ENCODE peak calls at places on chromosomes 6 and 20, in eight cellular contexts. One of them, this sample, is unnamed. For H3K4me1 and H3K27me3, the result is how much of the 10 kb centered on the place peaks cover.

GRCh38 chr6:125254321-125254720 is 47.4 kb downstream of the HDDC2 start:
- DNase-seq in heart left ventricle: no peak
- DNase-seq in adipocyte: no peak
- DNase-seq in upper lobe of right lung: no peak
- DNase-seq in aorta: no peak
- DNase-seq in right lobe of liver: no peak
- DNase-seq in heart right ventricle: no peak
- DNase-seq in GM23248: no peak
- DNase-seq in this sample: no peak

GRCh38 chr20:15359056-15359455 is 1021.6 kb upstream of the FLRT3 start:
- DNase-seq in heart left ventricle: no peak
- DNase-seq in adipocyte: peak
- DNase-seq in upper lobe of right lung: no peak
- DNase-seq in aorta: no peak
- DNase-seq in right lobe of liver: no peak
- DNase-seq in heart right ventricle: no peak
- DNase-seq in GM23248: peak
- DNase-seq in this sample: no peak

GRCh38 chr6:24909281-24910216 is 26.2 kb downstream of the RIPOR2 start:
- DNase-seq in heart left ventricle: no peak
- DNase-seq in adipocyte: no peak
- DNase-seq in upper lobe of right lung: no peak
- DNase-seq in aorta: no peak
- DNase-seq in right lobe of liver: no peak
- DNase-seq in heart right ventricle: no peak
- DNase-seq in GM23248: peak
- DNase-seq in this sample: no peak

GRCh38 chr20:647479-648019 is 5.5 kb downstream of the SRXN1 start:
- DNase-seq in heart left ventricle: no peak
- DNase-seq in adipocyte: no peak
- DNase-seq in upper lobe of right lung: no peak
- DNase-seq in aorta: no peak
- DNase-seq in right lobe of liver: no peak
- DNase-seq in heart right ventricle: no peak
- DNase-seq in GM23248: no peak
- DNase-seq in this sample: no peak

GRCh38 chr6:304833-305370 is 12.6 kb downstream of the DUSP22 start:
- DNase-seq in heart left ventricle: no peak
- DNase-seq in adipocyte: no peak
- DNase-seq in upper lobe of right lung: no peak
- DNase-seq in aorta: no peak
- DNase-seq in right lobe of liver: no peak
- DNase-seq in heart right ventricle: no peak
- DNase-seq in GM23248: no peak
- DNase-seq in this sample: peak

GRCh38 chr6:104969108-104969507 is 12.2 kb downstream of the LIN28B start:
- DNase-seq in heart left ventricle: no peak
- DNase-seq in adipocyte: no peak
- DNase-seq in upper lobe of right lung: no peak
- DNase-seq in aorta: no peak
- DNase-seq in right lobe of liver: no peak
- DNase-seq in heart right ventricle: no peak
- DNase-seq in GM23248: no peak
- DNase-seq in this sample: no peak

GRCh38 chr6:33091957-33092356 is 16.2 kb downstream of the HLA-DPB1 start:
- DNase-seq in heart left ventricle: no peak
- DNase-seq in adipocyte: no peak
- DNase-seq in upper lobe of right lung: peak
- DNase-seq in aorta: peak
- DNase-seq in right lobe of liver: peak
- DNase-seq in heart right ventricle: no peak
- DNase-seq in GM23248: peak
- DNase-seq in this sample: peak

GRCh38 chr6:87731818-87732661 is 30.0 kb upstream of the AKIRIN2 start:
- DNase-seq in heart left ventricle: peak
- DNase-seq in adipocyte: peak
- DNase-seq in upper lobe of right lung: peak
- DNase-seq in aorta: peak
- DNase-seq in right lobe of liver: peak
- DNase-seq in heart right ventricle: peak
- DNase-seq in GM23248: peak
- DNase-seq in this sample: peak

GRCh38 chr6:93248591-93248990 is 170.8 kb downstream of the EPHA7 start:
- DNase-seq in heart left ventricle: no peak
- DNase-seq in adipocyte: no peak
- DNase-seq in upper lobe of right lung: no peak
- DNase-seq in aorta: no peak
- DNase-seq in right lobe of liver: no peak
- DNase-seq in heart right ventricle: no peak
- DNase-seq in GM23248: no peak
- DNase-seq in this sample: no peak
- H3K4me1 ChIP-seq in heart left ventricle: under half
- H3K4me1 ChIP-seq in adipocyte: under half
- H3K4me1 ChIP-seq in upper lobe of right lung: under half
- H3K4me1 ChIP-seq in aorta: under half
- H3K4me1 ChIP-seq in right lobe of liver: under half
- H3K4me1 ChIP-seq in heart right ventricle: under half
- H3K4me1 ChIP-seq in GM23248: under half
- H3K4me1 ChIP-seq in this sample: under half

DNA sequence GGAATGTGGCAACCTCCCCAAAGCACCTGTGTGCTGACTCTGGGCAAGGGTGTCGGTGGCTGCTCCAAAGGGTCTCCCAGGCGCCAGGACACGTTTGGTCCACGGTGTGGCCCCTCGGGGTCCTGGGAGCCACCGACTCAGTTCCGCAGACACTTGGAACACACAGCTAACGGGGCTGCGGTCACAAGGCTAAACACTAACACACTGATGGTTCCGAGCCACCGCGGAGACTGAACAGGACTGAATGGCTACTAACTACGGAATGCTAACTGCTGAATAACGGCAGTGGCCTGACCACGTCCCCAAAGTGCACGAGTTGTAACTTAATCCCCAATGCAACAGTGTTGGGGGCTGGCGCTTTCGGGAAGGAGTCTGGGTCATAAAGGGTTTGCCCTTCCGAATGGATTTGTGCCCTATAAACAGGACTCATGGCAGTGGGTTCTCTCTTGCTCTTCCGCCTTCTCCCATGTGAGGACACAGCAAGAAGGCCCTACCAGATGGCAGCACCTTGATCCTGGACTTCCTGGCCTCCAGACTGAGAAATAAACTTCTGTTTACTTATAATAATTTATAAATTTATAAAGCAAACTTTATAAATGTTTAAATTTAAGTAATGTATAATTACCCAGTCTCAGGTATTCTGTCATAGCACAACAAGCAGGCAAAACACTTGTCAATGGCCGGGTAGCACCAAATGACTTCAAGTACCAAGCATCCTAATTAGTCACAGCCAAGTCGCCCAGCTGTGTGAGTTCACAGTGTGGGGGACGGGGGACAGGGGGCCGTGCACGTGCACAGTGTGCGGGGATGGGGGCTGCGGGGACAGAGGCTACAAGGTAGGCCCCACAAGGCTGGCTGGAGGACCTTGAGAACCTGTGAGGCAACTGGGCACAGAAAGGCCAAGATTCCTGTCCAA is 2.3 kb upstream of the EEF1A2 start:
- DNase-seq in heart left ventricle: peak
- DNase-seq in adipocyte: no peak
- DNase-seq in upper lobe of right lung: no peak
- DNase-seq in aorta: no peak
- DNase-seq in right lobe of liver: no peak
- DNase-seq in heart right ventricle: no peak
- DNase-seq in GM23248: no peak
- DNase-seq in this sample: no peak
- H3K27me3 ChIP-seq in heart left ventricle: under half
- H3K27me3 ChIP-seq in adipocyte: half or more
- H3K27me3 ChIP-seq in upper lobe of right lung: under half
- H3K27me3 ChIP-seq in aorta: under half
- H3K27me3 ChIP-seq in right lobe of liver: under half
- H3K27me3 ChIP-seq in heart right ventricle: under half
- H3K27me3 ChIP-seq in GM23248: under half
- H3K27me3 ChIP-seq in this sample: under half

DNA sequence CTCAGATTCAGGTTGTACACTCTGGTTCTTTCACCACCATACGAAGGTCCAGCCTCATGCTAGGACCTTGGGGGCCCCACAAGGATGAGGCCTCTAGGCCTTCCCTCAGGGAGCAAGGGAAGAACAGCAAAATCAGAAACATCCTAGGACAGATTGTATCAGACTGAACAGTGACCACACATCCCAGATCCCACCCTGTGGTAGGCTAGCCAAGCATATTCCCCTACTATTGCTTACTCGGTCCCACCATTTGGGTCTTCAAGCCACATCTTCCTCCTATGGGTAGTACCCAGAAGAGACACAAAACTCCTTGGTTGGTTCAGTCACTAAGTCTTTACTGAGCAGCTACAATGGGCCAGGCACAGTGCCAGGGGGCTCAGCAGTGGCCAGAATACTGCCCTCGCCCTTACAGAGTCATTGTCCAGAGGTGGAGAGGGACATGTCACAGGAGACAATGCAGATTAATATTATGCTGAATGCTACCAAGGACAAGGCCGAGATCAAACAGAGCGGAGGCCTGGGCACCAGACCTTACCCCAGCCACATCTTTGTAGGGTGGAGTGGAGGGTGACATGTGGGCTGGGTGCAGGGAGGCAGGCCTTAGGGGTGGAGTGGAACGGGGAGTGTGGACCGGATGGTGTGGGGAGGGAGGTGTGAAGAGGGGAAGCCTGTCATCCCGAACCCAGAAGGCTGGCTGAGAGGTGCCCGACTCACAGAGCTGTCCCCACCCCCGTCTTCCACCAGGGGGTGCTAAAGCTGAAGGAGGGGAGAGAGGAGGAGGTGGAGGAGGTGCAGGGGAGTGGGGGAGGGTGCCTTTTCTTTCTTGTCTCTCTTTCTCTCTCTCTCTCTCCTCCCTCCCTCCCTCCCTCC is 6.8 kb upstream of the MAPK13 start:
- DNase-seq in heart left ventricle: peak
- DNase-seq in adipocyte: peak
- DNase-seq in upper lobe of right lung: peak
- DNase-seq in aorta: peak
- DNase-seq in right lobe of liver: peak
- DNase-seq in heart right ventricle: peak
- DNase-seq in GM23248: peak
- DNase-seq in this sample: peak
- H3K4me1 ChIP-seq in heart left ventricle: under half
- H3K4me1 ChIP-seq in adipocyte: under half
- H3K4me1 ChIP-seq in upper lobe of right lung: under half
- H3K4me1 ChIP-seq in aorta: under half
- H3K4me1 ChIP-seq in right lobe of liver: under half
- H3K4me1 ChIP-seq in heart right ventricle: under half
- H3K4me1 ChIP-seq in GM23248: under half
- H3K4me1 ChIP-seq in this sample: under half

DNA sequence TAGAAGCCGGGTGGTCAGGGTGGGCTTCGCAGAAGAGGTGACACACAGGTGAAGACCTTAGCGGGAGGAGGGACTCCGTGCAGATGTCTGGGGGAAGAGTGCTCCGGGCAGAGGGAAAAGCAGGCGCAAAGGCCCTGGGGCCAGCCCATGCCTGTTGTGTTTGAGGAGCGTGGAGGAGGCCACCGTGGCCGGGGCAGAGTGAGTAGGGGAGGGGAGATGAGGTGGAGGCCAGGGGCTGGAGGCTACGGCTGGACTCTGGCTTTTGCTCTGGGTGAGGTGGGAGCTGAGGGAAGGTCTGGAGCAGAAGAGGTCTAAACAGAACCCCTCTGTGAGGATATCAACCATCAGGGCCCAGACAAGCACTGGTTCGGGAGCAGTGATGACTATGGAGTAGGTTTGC is 244.0 kb downstream of the PREX1 start:
- DNase-seq in heart left ventricle: no peak
- DNase-seq in adipocyte: no peak
- DNase-seq in upper lobe of right lung: peak
- DNase-seq in aorta: no peak
- DNase-seq in right lobe of liver: no peak
- DNase-seq in heart right ventricle: no peak
- DNase-seq in GM23248: no peak
- DNase-seq in this sample: no peak
- H3K27me3 ChIP-seq in heart left ventricle: under half
- H3K27me3 ChIP-seq in adipocyte: half or more
- H3K27me3 ChIP-seq in upper lobe of right lung: under half
- H3K27me3 ChIP-seq in aorta: under half
- H3K27me3 ChIP-seq in right lobe of liver: under half
- H3K27me3 ChIP-seq in heart right ventricle: under half
- H3K27me3 ChIP-seq in GM23248: under half
- H3K27me3 ChIP-seq in this sample: under half

GRCh38 chr20:32965115-32965514 is 39.1 kb downstream of the SUN5 start:
- DNase-seq in heart left ventricle: no peak
- DNase-seq in adipocyte: no peak
- DNase-seq in upper lobe of right lung: peak
- DNase-seq in aorta: no peak
- DNase-seq in right lobe of liver: no peak
- DNase-seq in heart right ventricle: no peak
- DNase-seq in GM23248: no peak
- DNase-seq in this sample: no peak
- H3K4me1 ChIP-seq in heart left ventricle: under half
- H3K4me1 ChIP-seq in adipocyte: under half
- H3K4me1 ChIP-seq in upper lobe of right lung: under half
- H3K4me1 ChIP-seq in aorta: under half
- H3K4me1 ChIP-seq in right lobe of liver: under half
- H3K4me1 ChIP-seq in heart right ventricle: under half
- H3K4me1 ChIP-seq in GM23248: under half
- H3K4me1 ChIP-seq in this sample: under half

GRCh38 chr20:45347936-45348809 is at the start of gene SDC4:
- DNase-seq in heart left ventricle: peak
- DNase-seq in adipocyte: peak
- DNase-seq in upper lobe of right lung: peak
- DNase-seq in aorta: peak
- DNase-seq in right lobe of liver: peak
- DNase-seq in heart right ventricle: peak
- DNase-seq in GM23248: peak
- DNase-seq in this sample: peak
- H3K27me3 ChIP-seq in heart left ventricle: under half
- H3K27me3 ChIP-seq in adipocyte: under half
- H3K27me3 ChIP-seq in upper lobe of right lung: under half
- H3K27me3 ChIP-seq in aorta: under half
- H3K27me3 ChIP-seq in right lobe of liver: under half
- H3K27me3 ChIP-seq in heart right ventricle: under half
- H3K27me3 ChIP-seq in GM23248: under half
- H3K27me3 ChIP-seq in this sample: under half

This sample was measured in small intestine.